ENCODE peak calls at places on chromosomes 6 and 20, in eight cellular contexts. F, S, O, U, N, G, H and I are unnamed samples.

GRCh38 chr20:35344354-35344837 is 52.2 kb upstream of the FAM83C start:
- DNase-seq in H (no peak), N (no peak), G (peak), F (peak), O (peak), S (no peak), U (peak), I (no peak)

GRCh38 chr20:41072099-41072798 is 43.6 kb downstream of the TOP1 start:
- DNase-seq in G (peak), U (no peak), N (no peak), F (no peak), S (no peak), H (no peak), O (peak), I (no peak)

GRCh38 chr6:133241088-133241900 is at the start of gene EYA4:
- DNase-seq in F (no peak), N (no peak), O (peak), U (peak), G (peak), S (no peak), H (no peak), I (no peak)

GRCh38 chr6:159935065-159935464 is 33.8 kb upstream of the IGF2R start:
- DNase-seq in U (no peak), N (no peak), F (no peak), S (no peak), H (no peak), O (peak), G (peak), I (no peak)

GRCh38 chr6:125114248-125114858 is 39.2 kb upstream of the TPD52L1 start:
- DNase-seq in F (no peak), N (no peak), O (peak), G (peak), U (peak), S (peak), H (no peak), I (no peak)

GRCh38 chr6:19356692-19357091 is 480.5 kb upstream of the ID4 start:
- DNase-seq in H (no peak), U (no peak), O (peak), F (no peak), S (no peak), G (no peak), N (no peak), I (no peak)

GRCh38 chr6:14948586-14949245 is 297.2 kb upstream of the JARID2 start:
- DNase-seq in G (no peak), S (no peak), O (no peak), N (no peak), U (no peak), F (no peak), H (no peak), I (no peak)

GRCh38 chr6:77383026-77383425 is 80.3 kb downstream of the HTR1B start:
- DNase-seq in O (no peak), U (no peak), H (no peak), S (no peak), N (no peak), F (no peak), G (no peak), I (no peak)

GRCh38 chr6:29628419-29629281 is 4.3 kb downstream of the GABBR1 start:
- DNase-seq in G (peak), S (peak), F (peak), U (peak), O (peak), N (no peak), H (no peak), I (no peak)

GRCh38 chr20:59403261-59403961 is 103.0 kb downstream of the EDN3 start:
- DNase-seq in U (peak), O (no peak), S (peak), N (no peak), F (no peak), H (no peak), G (no peak), I (no peak)

GRCh38 chr20:34549291-34549928 is 9.1 kb upstream of the MAP1LC3A start:
- DNase-seq in O (peak), U (peak), H (peak), N (no peak), G (peak), S (no peak), F (no peak), I (no peak)

GRCh38 chr6:166221040-166221439 is 53.4 kb upstream of the TBXT start:
- DNase-seq in O (no peak), F (no peak), S (no peak), G (no peak), H (no peak), U (no peak), N (no peak), I (no peak)

GRCh38 chr6:43093361-43094289 is 17.5 kb downstream of the PTK7 start:
- DNase-seq in U (peak), F (no peak), O (peak), G (peak), H (no peak), S (no peak), N (no peak), I (peak)
- H3K4me3 ChIP-seq in U (no peak), F (peak), O (peak), G (peak), H (no peak), S (no peak), N (peak), I (peak)

GRCh38 chr6:32971581-32972352 is 3.4 kb downstream of the BRD2 start:
- DNase-seq in O (peak), F (peak), S (peak), U (peak), H (peak), G (peak), N (peak), I (peak)
- TF ChIP-seq CTCF in O (no peak), F (no peak), S (no peak), U (no peak), H (no peak), G (no peak), N (no peak), I (no peak)

GRCh38 chr20:38779247-38780097 is 26.0 kb upstream of the PPP1R16B start:
- DNase-seq in O (no peak), S (no peak), G (no peak), U (no peak), H (no peak), N (no peak), F (no peak), I (no peak)
- H3K4me3 ChIP-seq in O (no peak), S (no peak), G (no peak), U (no peak), H (no peak), N (no peak), F (no peak), I (no peak)

DNA sequence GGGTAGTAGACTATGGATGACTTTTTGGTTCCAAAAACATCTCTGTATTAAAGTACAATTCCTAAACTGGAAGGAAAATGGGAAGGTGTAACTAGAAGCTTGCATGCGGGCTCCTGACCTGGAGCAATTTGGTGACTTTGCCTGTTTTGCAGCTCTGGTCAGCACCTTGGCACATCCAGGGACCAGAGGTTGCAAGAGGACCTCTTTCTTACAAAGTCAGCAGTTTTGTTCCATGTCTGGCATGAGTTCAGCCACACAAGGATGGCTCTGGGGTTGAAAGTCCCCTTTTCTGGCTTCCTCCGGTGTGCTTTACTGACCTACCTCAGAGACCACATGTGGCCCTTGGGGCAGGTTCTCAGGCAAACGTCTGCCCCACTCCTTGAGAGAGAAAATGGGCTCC is 22.7 kb upstream of the CD93 start:
- DNase-seq in S (no peak), F (no peak), O (no peak), U (no peak), H (no peak), G (no peak), N (no peak), I (no peak)
- TF ChIP-seq CTCF in S (no peak), F (no peak), O (no peak), U (no peak), H (no peak), G (no peak), N (no peak), I (no peak)

GRCh38 chr6:123094768-123095167 is 98.7 kb downstream of the CLVS2 start:
- DNase-seq in N (no peak), F (no peak), H (no peak), O (no peak), G (no peak), S (no peak), U (no peak), I (no peak)

GRCh38 chr6:123091896-123092271 is 95.8 kb downstream of the CLVS2 start:
- DNase-seq in H (no peak), N (no peak), G (no peak), U (no peak), F (no peak), O (no peak), S (no peak), I (no peak)

GRCh38 chr6:123085403-123085802 is 89.4 kb downstream of the CLVS2 start:
- DNase-seq in O (no peak), U (no peak), S (no peak), F (no peak), N (no peak), H (no peak), G (no peak), I (no peak)

GRCh38 chr6:123089223-123089622 is 93.2 kb downstream of the CLVS2 start:
- DNase-seq in F (no peak), S (no peak), N (no peak), G (no peak), U (no peak), O (no peak), H (no peak), I (no peak)

DNA sequence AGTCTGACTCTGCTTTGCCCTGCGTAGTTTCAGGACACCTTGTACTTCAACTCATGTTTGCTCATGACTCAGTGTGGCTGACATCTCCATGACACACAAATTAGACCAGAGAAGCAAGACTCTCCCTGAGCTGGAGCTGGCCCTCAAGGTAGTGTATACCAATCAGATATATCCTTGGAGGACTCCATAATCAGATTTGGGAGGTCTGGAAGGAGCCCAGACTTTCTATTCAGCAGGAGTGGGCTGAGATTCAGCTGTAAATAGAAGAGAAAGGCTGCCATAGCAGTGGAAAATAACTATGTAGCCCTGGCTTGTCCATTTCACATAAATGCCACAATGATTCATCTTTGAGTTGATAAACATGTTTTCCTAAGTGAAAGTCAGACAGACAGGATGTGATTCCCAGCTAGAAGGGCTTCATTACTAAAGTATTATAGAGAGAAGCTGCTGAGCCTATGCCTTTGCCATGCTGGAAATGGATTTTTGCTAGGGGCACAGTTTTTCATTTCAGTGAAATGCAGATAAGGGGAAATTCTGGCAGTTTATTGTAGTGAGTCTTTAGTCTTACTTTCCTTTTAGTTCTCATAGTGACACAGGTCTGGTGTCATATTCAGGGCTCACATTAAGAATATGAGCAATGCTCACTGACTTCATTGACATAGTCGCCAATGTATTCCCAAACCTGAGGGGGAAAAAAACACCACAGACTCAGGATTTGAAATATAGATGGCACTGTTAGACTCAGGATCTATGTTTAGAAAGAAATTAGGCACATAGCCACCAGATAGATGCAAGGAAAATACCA is 95.3 kb downstream of the CLVS2 start:
- DNase-seq in U (no peak), G (no peak), H (peak), O (peak), N (no peak), F (no peak), S (no peak), I (peak)
- H3K4me3 ChIP-seq in U (no peak), G (no peak), H (no peak), O (no peak), N (no peak), F (no peak), S (no peak), I (no peak)

GRCh38 chr20:953742-954141 is 37.6 kb upstream of the ANGPT4 start:
- DNase-seq in H (no peak), N (no peak), O (no peak), F (no peak), G (no peak), S (no peak), U (no peak), I (no peak)
- TF ChIP-seq CTCF in H (peak), N (no peak), O (peak), F (no peak), G (peak), S (no peak), U (no peak), I (peak)